ENCODE peak calls at places on chromosomes 11 and 22, in five cellular contexts. F is GM23338, P is fibroblast of lung, R is thyroid gland, L is upper lobe of right lung. T is an unnamed sample. For H3K36me3 and H3K4me1, the result is how much of the 10 kb centered on the place peaks cover.

GRCh38 chr11:9535189-9535781 is 38.2 kb upstream of the WEE1 start:
- DNase-seq in L (peak), F (peak), R (peak), P (peak), T (peak)

GRCh38 chr22:27850000-27850465 is 48.5 kb upstream of the MN1 start:
- DNase-seq in F (peak), R (peak), L (no peak), P (peak), T (peak)

GRCh38 chr11:71342951-71343827 is 90.8 kb upstream of the SHANK2 start:
- DNase-seq in P (no peak), R (peak), L (peak), F (peak), T (no peak)

GRCh38 chr11:68962527-68963250 is 18.1 kb downstream of the MRGPRD start:
- DNase-seq in R (no peak), L (peak), F (no peak), P (no peak), T (no peak)

GRCh38 chr22:43491177-43491576 is 79.4 kb downstream of the MPPED1 start:
- DNase-seq in F (no peak), L (no peak), R (no peak), P (no peak), T (no peak)

GRCh38 chr22:42780070-42780540 is 59.4 kb upstream of the A4GALT start:
- DNase-seq in F (peak), P (peak), L (no peak), R (peak), T (no peak)

GRCh38 chr11:33936745-33937612 is 45.1 kb upstream of the LMO2 start:
- DNase-seq in L (no peak), P (peak), R (peak), F (no peak), T (peak)

GRCh38 chr11:123076484-123076883 is 14.5 kb upstream of the HSPA8 start:
- DNase-seq in F (no peak), L (no peak), R (no peak), P (no peak), T (no peak)

GRCh38 chr11:107405260-107405659 is 52.4 kb downstream of the CWF19L2 start:
- DNase-seq in R (no peak), L (no peak), F (no peak), P (no peak), T (no peak)

GRCh38 chr11:62752177-62752785 is 1.7 kb downstream of the ZBTB3 start:
- DNase-seq in P (no peak), F (no peak), R (no peak), L (no peak), T (no peak)

GRCh38 chr11:72741429-72741833 is 10.8 kb downstream of the ARAP1 start:
- DNase-seq in R (no peak), F (peak), P (peak), L (peak), T (peak)

GRCh38 chr22:42676059-42676607 is 26.9 kb upstream of the CYB5R3 start:
- DNase-seq in R (no peak), P (no peak), F (no peak), L (no peak), T (no peak)

GRCh38 chr22:20046730-20047129 is 25.8 kb downstream of the TANGO2 start:
- DNase-seq in F (no peak), R (no peak), L (no peak), P (no peak), T (no peak)

GRCh38 chr11:71283960-71284359 is 31.6 kb upstream of the SHANK2 start:
- DNase-seq in R (peak), L (peak), F (no peak), P (no peak), T (no peak)

GRCh38 chr11:44568358-44568705 is 2.9 kb downstream of the CD82 start:
- DNase-seq in F (no peak), R (no peak), P (no peak), L (no peak), T (no peak)

GRCh38 chr22:40567106-40567505 is 69.4 kb downstream of the MRTFA start:
- DNase-seq in F (no peak), R (no peak), P (peak), L (no peak), T (no peak)

GRCh38 chr11:70786021-70786665 is 387.8 kb downstream of the CTTN start:
- DNase-seq in P (no peak), F (no peak), L (no peak), R (no peak), T (no peak)

GRCh38 chr11:84498016-84498415 is 1129.1 kb downstream of the DLG2 start:
- DNase-seq in F (no peak), L (no peak), P (peak), R (no peak), T (no peak)

GRCh38 chr11:36363361-36364272 is 67.5 kb downstream of the PRR5L start:
- DNase-seq in L (no peak), F (peak), P (peak), R (no peak), T (no peak)

GRCh38 chr11:13668957-13669521 is 571 bp downstream of the FAR1 start:
- DNase-seq in P (peak), L (peak), R (peak), F (peak), T (peak)

GRCh38 chr11:120519474-120519873 is 7.9 kb downstream of the GRIK4 start:
- DNase-seq in L (no peak), P (no peak), F (no peak), R (no peak), T (no peak)

GRCh38 chr11:3849297-3849874 is 6.1 kb upstream of the STIM1 start:
- DNase-seq in R (no peak), L (no peak), P (no peak), F (peak), T (no peak)

GRCh38 chr11:60175860-60176275 is 7.0 kb downstream of the MS4A6A start:
- DNase-seq in R (no peak), F (no peak), L (no peak), P (no peak), T (no peak)

GRCh38 chr11:1749020-1749758 is 1.2 kb downstream of the IFITM10 start:
- DNase-seq in R (no peak), L (peak), F (peak), P (peak), T (no peak)

GRCh38 chr11:119305556-119306372 is 11.2 kb downstream of the MCAM start:
- DNase-seq in F (no peak), L (no peak), R (no peak), P (no peak), T (no peak)

GRCh38 chr22:17960695-17961442 is 63.5 kb downstream of the MICAL3 start:
- DNase-seq in P (no peak), F (no peak), R (peak), L (no peak), T (no peak)

GRCh38 chr22:50298937-50299656 is 8.3 kb downstream of the PLXNB2 start:
- DNase-seq in P (no peak), R (peak), F (peak), L (no peak), T (peak)

GRCh38 chr11:7170431-7170830 is 81.3 kb upstream of the SYT9 start:
- DNase-seq in L (no peak), F (no peak), R (no peak), P (no peak), T (no peak)

GRCh38 chr11:129249351-129249750 is 57.2 kb upstream of the ARHGAP32 start:
- DNase-seq in R (no peak), F (no peak), L (no peak), P (peak), T (no peak)

GRCh38 chr22:47801541-47802245 is 1039.2 kb downstream of the TBC1D22A start:
- DNase-seq in L (no peak), R (no peak), F (no peak), P (no peak), T (no peak)

GRCh38 chr11:134518616-134519389 is 106.8 kb upstream of the B3GAT1 start:
- DNase-seq in F (no peak), R (no peak), P (no peak), L (peak), T (peak)

GRCh38 chr11:47305734-47306483 is 36.0 kb downstream of the MADD start:
- DNase-seq in L (no peak), R (peak), F (no peak), P (no peak), T (peak)

GRCh38 chr11:72706579-72706978 is 32.4 kb upstream of the PDE2A start:
- DNase-seq in L (no peak), F (no peak), R (no peak), P (no peak), T (no peak)

GRCh38 chr11:67237574-67237973 is 28.7 kb upstream of the GRK2 start:
- DNase-seq in R (no peak), P (no peak), F (no peak), L (no peak), T (no peak)
- H3K36me3 ChIP-seq in R (under half), P (under half), F (under half), L (under half), T (under half)

DNA sequence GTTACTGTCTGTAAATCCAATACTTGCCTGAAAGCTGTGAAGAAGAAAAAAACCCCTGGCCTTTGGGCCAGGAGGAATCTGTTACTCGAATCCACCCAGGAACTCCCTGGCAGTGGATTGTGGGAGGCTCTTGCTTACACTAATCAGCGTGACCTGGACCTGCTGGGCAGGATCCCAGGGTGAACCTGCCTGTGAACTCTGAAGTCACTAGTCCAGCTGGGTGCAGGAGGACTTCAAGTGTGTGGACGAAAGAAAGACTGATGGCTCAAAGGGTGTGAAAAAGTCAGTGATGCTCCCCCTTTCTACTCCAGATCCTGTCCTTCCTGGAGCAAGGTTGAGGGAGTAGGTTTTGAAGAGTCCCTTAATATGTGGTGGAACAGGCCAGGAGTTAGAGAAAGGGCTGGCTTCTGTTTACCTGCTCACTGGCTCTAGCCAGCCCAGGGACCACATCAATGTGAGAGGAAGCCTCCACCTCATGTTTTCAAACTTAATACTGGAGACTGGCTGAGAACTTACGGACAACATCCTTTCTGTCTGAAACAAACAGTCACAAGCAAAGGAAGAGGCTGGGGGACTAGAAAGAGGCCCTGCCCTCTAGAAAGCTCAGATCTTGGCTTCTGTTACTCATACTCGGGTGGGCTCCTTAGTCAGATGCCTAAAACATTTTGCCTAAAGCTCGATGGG is 13.5 kb downstream of the PIK3IP1 start:
- DNase-seq in R (no peak), P (no peak), F (no peak), L (no peak), T (no peak)
- H3K27ac ChIP-seq in R (peak), P (no peak), F (no peak), L (peak), T (peak)

GRCh38 chr11:26846222-26846621 is 124.4 kb upstream of the SLC5A12 start:
- DNase-seq in L (no peak), R (no peak), P (peak), F (peak), T (no peak)

GRCh38 chr11:26849009-26849408 is 127.1 kb upstream of the SLC5A12 start:
- DNase-seq in R (peak), F (no peak), P (no peak), L (peak), T (peak)

GRCh38 chr11:26847977-26848376 is 126.1 kb upstream of the SLC5A12 start:
- DNase-seq in L (no peak), F (no peak), P (no peak), R (no peak), T (no peak)

GRCh38 chr11:26844963-26845362 is 123.1 kb upstream of the SLC5A12 start:
- DNase-seq in L (no peak), P (no peak), F (no peak), R (no peak), T (no peak)

DNA sequence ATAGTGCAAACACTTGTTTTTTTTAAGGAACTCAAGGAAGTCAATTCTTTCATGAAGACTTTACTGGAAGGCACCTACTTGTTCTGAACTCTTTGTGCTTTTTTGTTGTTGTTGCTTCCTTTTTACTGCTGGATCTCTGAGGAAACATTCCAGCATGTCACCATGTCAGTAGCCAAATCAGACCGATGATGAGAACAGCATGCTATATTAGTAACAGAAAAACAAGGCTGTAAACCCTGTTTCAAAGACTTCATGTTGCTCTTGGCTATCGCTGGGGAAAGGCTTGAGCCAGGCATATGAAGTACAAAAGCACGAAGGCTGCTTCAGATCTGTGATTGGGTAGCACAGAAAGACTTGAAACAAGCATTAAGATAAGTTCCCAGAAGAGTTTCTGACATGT is 125.6 kb upstream of the SLC5A12 start:
- DNase-seq in R (no peak), P (no peak), F (no peak), L (no peak), T (no peak)
- H3K4me1 ChIP-seq in R (under half), P (under half), F (under half), L (under half), T (under half)

GRCh38 chr22:46111645-46112306 is 38.5 kb upstream of the PPARA start:
- DNase-seq in P (no peak), R (no peak), L (no peak), F (peak), T (no peak)
- H3K36me3 ChIP-seq in P (half or more), R (under half), L (under half), F (under half), T (under half)

GRCh38 chr11:93733474-93733873 is 7.8 kb downstream of the TAF1D start:
- DNase-seq in L (no peak), F (no peak), P (no peak), R (no peak), T (no peak)
- H3K27ac ChIP-seq in L (no peak), F (peak), P (no peak), R (no peak), T (no peak)

GRCh38 chr22:24503851-24504170 is 8.7 kb downstream of the UPB1 start:
- DNase-seq in L (no peak), F (no peak), R (no peak), P (no peak), T (no peak)
- H3K4me1 ChIP-seq in L (under half), F (under half), R (under half), P (under half), T (under half)

T was measured in left ventricle myocardium inferior.